ENCODE peak calls at places on chromosomes 6 and 20, in four cellular contexts. Q, F, P and V are unnamed samples.

GRCh38 chr6:133610271-133610840 is 278.6 kb upstream of the TCF21 start:
- DNase-seq in F (no peak), P (peak; percentile 37), Q (no peak), V (no peak)

GRCh38 chr20:45444050-45444449 is 25.5 kb upstream of the WFDC2 start:
- DNase-seq in Q (no peak), F (no peak), P (no peak), V (no peak)

GRCh38 chr6:39266375-39266774 is 37.1 kb upstream of the KCNK5 start:
- DNase-seq in Q (no peak), P (no peak), F (no peak), V (no peak)

GRCh38 chr6:42147138-42147562 is 4.7 kb upstream of the C6orf132 start:
- DNase-seq in P (no peak), F (no peak), Q (no peak), V (no peak)

GRCh38 chr20:62120365-62120762 is 1.9 kb upstream of the LSM14B start:
- DNase-seq in F (no peak), Q (no peak), P (no peak), V (no peak)

GRCh38 chr6:53428886-53429285 is 80.1 kb upstream of the ELOVL5 start:
- DNase-seq in F (no peak), Q (no peak), P (no peak), V (no peak)

GRCh38 chr20:6466065-6466810 is 301.2 kb upstream of the BMP2 start:
- DNase-seq in P (no peak), F (no peak), Q (no peak), V (no peak)

GRCh38 chr6:143271024-143271423 is 179.5 kb downstream of the ADAT2 start:
- DNase-seq in F (peak; percentile 69), Q (no peak), P (no peak), V (peak; percentile 35)

GRCh38 chr6:26054937-26055669 is 32.1 kb upstream of the HFE start:
- DNase-seq in F (peak; percentile 95), Q (peak; percentile 94), P (peak; percentile 70), V (peak; percentile 97)

GRCh38 chr20:12237772-12238171 is 320.1 kb downstream of the BTBD3 start:
- DNase-seq in P (no peak), F (no peak), Q (no peak), V (no peak)

GRCh38 chr6:168278904-168279303 is 40.7 kb downstream of the DACT2 start:
- DNase-seq in Q (no peak), P (no peak), F (no peak), V (no peak)

GRCh38 chr6:158715330-158716311 is 65.8 kb downstream of the SYTL3 start:
- DNase-seq in P (no peak), Q (no peak), F (no peak), V (no peak)

GRCh38 chr6:158266131-158266530 is 46.1 kb upstream of the TULP4 start:
- DNase-seq in Q (no peak), P (no peak), F (no peak), V (no peak)

GRCh38 chr6:135227349-135227748 is 46.2 kb downstream of the MYB start:
- DNase-seq in F (no peak), P (no peak), Q (no peak), V (no peak)

GRCh38 chr6:28336284-28337024 is 506 bp upstream of the ZSCAN31 start:
- DNase-seq in F (peak; percentile 62), P (no peak), Q (no peak), V (no peak)

GRCh38 chr6:155495011-155495768 is 39.6 kb upstream of the NOX3 start:
- DNase-seq in P (no peak), Q (peak; percentile 48), F (peak; percentile 13), V (no peak)

GRCh38 chr20:63972312-63973159 is 2.8 kb upstream of the ZNF512B start:
- DNase-seq in F (peak; percentile 55), P (no peak), Q (peak; percentile 74), V (no peak)

GRCh38 chr20:40606237-40606636 is 82.8 kb downstream of the MAFB start:
- DNase-seq in P (no peak), Q (no peak), F (no peak), V (no peak)

GRCh38 chr6:16244869-16245451 is 6.6 kb downstream of the GMPR start:
- DNase-seq in F (no peak), Q (peak; percentile 30), P (no peak), V (no peak)

GRCh38 chr6:17250237-17250636 is 30.9 kb upstream of the RBM24 start:
- DNase-seq in P (no peak), Q (no peak), F (no peak), V (no peak)

GRCh38 chr6:5403619-5404018 is 142.3 kb downstream of the FARS2 start:
- DNase-seq in P (no peak), Q (no peak), F (no peak), V (no peak)

GRCh38 chr20:5680227-5680626 is 70.0 kb upstream of the SHLD1 start:
- DNase-seq in F (no peak), P (no peak), Q (no peak), V (no peak)

GRCh38 chr6:113539202-113539601 is 317.9 kb upstream of the MARCKS start:
- DNase-seq in P (no peak), F (no peak), Q (no peak), V (no peak)

GRCh38 chr6:150413198-150413597 is 44.4 kb downstream of the IYD start:
- DNase-seq in P (no peak), F (no peak), Q (no peak), V (no peak)

GRCh38 chr20:36472656-36473071 is 68.7 kb upstream of the MYL9 start:
- DNase-seq in F (peak; percentile 43), P (peak; percentile 65), Q (no peak), V (no peak)

GRCh38 chr6:150172929-150173328 is 30.1 kb downstream of the PPP1R14C start:
- DNase-seq in Q (no peak), F (no peak), P (no peak), V (no peak)

GRCh38 chr6:154500769-154501171 is 9.7 kb downstream of the CNKSR3 start:
- DNase-seq in Q (peak; percentile 67), F (no peak), P (no peak), V (no peak)

GRCh38 chr6:26569433-26569764 is 27.4 kb upstream of the ABT1 start:
- DNase-seq in F (no peak), Q (no peak), P (no peak), V (no peak)

GRCh38 chr6:52109073-52109635 is 21.7 kb upstream of the PKHD1 start:
- DNase-seq in Q (no peak), P (no peak), F (no peak), V (no peak)

GRCh38 chr6:112153926-112154621 is 66.7 kb downstream of the FAM229B start:
- DNase-seq in F (no peak), P (peak; percentile 1), Q (peak; percentile 26), V (no peak)

GRCh38 chr6:31091680-31092079 is 20.7 kb downstream of the C6orf15 start:
- DNase-seq in P (no peak), Q (no peak), F (no peak), V (no peak)

GRCh38 chr6:47952640-47953039 is 158.4 kb downstream of the PTCHD4 start:
- DNase-seq in Q (no peak), P (no peak), F (no peak), V (no peak)

GRCh38 chr6:7705483-7705882 is 20.4 kb upstream of the BMP6 start:
- DNase-seq in F (no peak), P (no peak), Q (no peak), V (no peak)

GRCh38 chr6:156839591-156840001 is 62.4 kb downstream of the ARID1B start:
- DNase-seq in F (peak; percentile 51), P (no peak), Q (peak; percentile 32), V (no peak)

GRCh38 chr6:55617272-55617671 is 38.3 kb upstream of the HMGCLL1 start:
- DNase-seq in Q (peak; percentile 60), F (no peak), P (no peak), V (peak; percentile 6)

GRCh38 chr6:31794294-31794865 is 1.2 kb downstream of the VARS1 start:
- DNase-seq in F (no peak), P (no peak), Q (peak; percentile 35), V (no peak)

GRCh38 chr6:33117826-33118277 is 42.1 kb downstream of the HLA-DPB1 start:
- DNase-seq in F (no peak), Q (no peak), P (no peak), V (no peak)

GRCh38 chr6:140051521-140052455 is 677.3 kb upstream of the CITED2 start:
- DNase-seq in Q (peak; percentile 41), P (peak; percentile 1), F (no peak), V (peak; percentile 41)

GRCh38 chr6:166168616-166169548 is 1.2 kb upstream of the TBXT start:
- DNase-seq in P (no peak), F (no peak), Q (no peak), V (no peak)
- H3K4me3 ChIP-seq in P (peak overlapping the region; percentile 48), F (peak overlapping the region; percentile 20), Q (no peak overlapping the region), V (no peak overlapping the region)

GRCh38 chr20:35345189-35345588 is 53.0 kb upstream of the FAM83C start:
- DNase-seq in F (no peak), Q (no peak), P (no peak), V (no peak)

GRCh38 chr20:35340436-35340835 is 48.2 kb upstream of the FAM83C start:
- DNase-seq in Q (no peak), P (no peak), F (no peak), V (no peak)

GRCh38 chr20:35344354-35344837 is 52.2 kb upstream of the FAM83C start:
- DNase-seq in Q (peak; percentile 88), P (no peak), F (peak; percentile 16), V (no peak)

GRCh38 chr20:35341366-35342028 is 49.3 kb upstream of the FAM83C start:
- DNase-seq in P (no peak), F (no peak), Q (no peak), V (no peak)

GRCh38 chr20:35342154-35342769 is 50.0 kb upstream of the FAM83C start:
- DNase-seq in Q (peak; percentile 30), P (no peak), F (no peak), V (no peak)
- TF ChIP-seq CTCF in Q (peak; percentile 43), P (no peak), F (no peak), V (peak; percentile 59)

GRCh38 chr6:24227556-24227955 is 101.5 kb downstream of the NRSN1 start:
- DNase-seq in Q (no peak), F (no peak), P (no peak), V (no peak)

GRCh38 chr6:24225838-24226237 is 99.8 kb downstream of the NRSN1 start:
- DNase-seq in Q (no peak), P (no peak), F (no peak), V (no peak)

GRCh38 chr6:24231578-24231977 is 105.6 kb downstream of the NRSN1 start:
- DNase-seq in Q (no peak), P (no peak), F (no peak), V (no peak)

GRCh38 chr6:24229694-24230093 is 103.7 kb downstream of the NRSN1 start:
- DNase-seq in Q (no peak), F (no peak), P (no peak), V (no peak)

DNA sequence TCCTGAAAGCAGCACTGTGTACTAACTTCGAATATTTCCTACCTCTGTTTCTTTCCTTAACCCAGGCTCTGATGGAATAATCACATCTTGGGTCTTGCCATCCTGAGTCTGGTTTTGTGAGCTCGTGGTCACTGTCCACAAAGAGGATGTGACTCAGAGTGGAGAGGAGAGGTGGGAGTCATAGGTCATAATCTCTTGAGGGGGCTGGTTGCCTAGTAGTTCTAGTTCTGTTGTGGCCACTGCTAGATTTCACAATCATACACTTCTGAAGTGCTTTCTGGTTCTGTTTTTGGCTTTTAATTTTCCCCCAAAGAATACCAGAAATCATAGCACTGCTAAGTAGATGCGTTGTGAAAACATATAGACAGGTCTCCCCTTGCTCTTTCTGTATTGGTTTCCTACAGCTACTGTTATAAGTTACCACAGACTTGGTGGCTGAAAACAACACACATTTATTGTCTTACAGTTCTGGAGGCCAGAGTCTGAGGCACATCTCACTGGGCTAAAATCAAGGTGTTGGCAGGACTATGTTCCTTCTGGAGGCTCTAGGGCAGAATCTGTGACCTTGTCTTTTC is 102.8 kb downstream of the NRSN1 start:
- DNase-seq in Q (no peak), F (no peak), P (no peak), V (peak; percentile 67)
- H3K4me3 ChIP-seq in Q (no peak overlapping the region), F (no peak overlapping the region), P (no peak overlapping the region), V (no peak overlapping the region)

GRCh38 chr20:957544-957943 is 41.4 kb upstream of the ANGPT4 start:
- DNase-seq in Q (no peak), P (peak; percentile 56), F (no peak), V (no peak)
- TF ChIP-seq CTCF in Q (no peak), P (no peak), F (no peak), V (peak; percentile 14)